ENCODE peak calls at places on chromosomes 13 and 19, in five cellular contexts. One of them, this sample, is unnamed.

GRCh38 chr13:98873377-98874028 is 104.4 kb downstream of the DOCK9 start:
- ATAC-seq in GM12878: no peak
- ATAC-seq in K562: no peak
- ATAC-seq in upper lobe of left lung: no peak
- ATAC-seq in HepG2: no peak
- ATAC-seq in this sample: no peak

GRCh38 chr13:39976481-39976880 is 321.0 kb downstream of the COG6 start:
- ATAC-seq in GM12878: no peak
- ATAC-seq in HepG2: no peak
- ATAC-seq in K562: no peak
- ATAC-seq in upper lobe of left lung: no peak
- ATAC-seq in this sample: no peak

GRCh38 chr13:94329754-94330551 is 149.5 kb downstream of the DCT start:
- ATAC-seq in HepG2: peak
- ATAC-seq in upper lobe of left lung: peak
- ATAC-seq in GM12878: no peak
- ATAC-seq in K562: no peak
- ATAC-seq in this sample: peak

GRCh38 chr13:26185720-26186119 is 36.4 kb downstream of the RNF6 start:
- ATAC-seq in upper lobe of left lung: peak
- ATAC-seq in GM12878: peak
- ATAC-seq in HepG2: peak
- ATAC-seq in K562: no peak
- ATAC-seq in this sample: peak

GRCh38 chr13:100443278-100443997 is 145.2 kb downstream of the GGACT start:
- ATAC-seq in upper lobe of left lung: no peak
- ATAC-seq in HepG2: peak
- ATAC-seq in GM12878: no peak
- ATAC-seq in K562: no peak
- ATAC-seq in this sample: no peak

GRCh38 chr13:113903361-113903760 is 39.5 kb upstream of the GAS6 start:
- ATAC-seq in GM12878: no peak
- ATAC-seq in HepG2: no peak
- ATAC-seq in K562: no peak
- ATAC-seq in upper lobe of left lung: no peak
- ATAC-seq in this sample: peak

GRCh38 chr19:19737559-19738332 is 4.8 kb upstream of the ZNF14 start:
- ATAC-seq in HepG2: no peak
- ATAC-seq in K562: no peak
- ATAC-seq in GM12878: no peak
- ATAC-seq in upper lobe of left lung: no peak
- ATAC-seq in this sample: no peak

GRCh38 chr13:73355134-73355533 is 296.3 kb downstream of the KLF5 start:
- ATAC-seq in K562: no peak
- ATAC-seq in GM12878: no peak
- ATAC-seq in HepG2: no peak
- ATAC-seq in upper lobe of left lung: no peak
- ATAC-seq in this sample: no peak

GRCh38 chr19:20271215-20271926 is 104.4 kb downstream of the ZNF486 start:
- ATAC-seq in K562: no peak
- ATAC-seq in upper lobe of left lung: no peak
- ATAC-seq in HepG2: no peak
- ATAC-seq in GM12878: no peak
- ATAC-seq in this sample: no peak

GRCh38 chr13:109955598-109955997 is 169.2 kb upstream of the IRS2 start:
- ATAC-seq in upper lobe of left lung: no peak
- ATAC-seq in GM12878: no peak
- ATAC-seq in K562: no peak
- ATAC-seq in HepG2: no peak
- ATAC-seq in this sample: no peak

GRCh38 chr19:2976609-2977000 is 759 bp upstream of the TLE6 start:
- ATAC-seq in upper lobe of left lung: no peak
- ATAC-seq in GM12878: peak
- ATAC-seq in K562: no peak
- ATAC-seq in HepG2: peak
- ATAC-seq in this sample: no peak

GRCh38 chr19:2974342-2974932 is 2.9 kb upstream of the TLE6 start:
- ATAC-seq in upper lobe of left lung: peak
- ATAC-seq in HepG2: no peak
- ATAC-seq in GM12878: no peak
- ATAC-seq in K562: peak
- ATAC-seq in this sample: no peak

GRCh38 chr19:2978467-2978767 is 1.1 kb downstream of the TLE6 start:
- ATAC-seq in K562: no peak
- ATAC-seq in HepG2: no peak
- ATAC-seq in upper lobe of left lung: no peak
- ATAC-seq in GM12878: no peak
- ATAC-seq in this sample: no peak

GRCh38 chr19:2977686-2978466 is 512 bp downstream of the TLE6 start:
- ATAC-seq in upper lobe of left lung: no peak
- ATAC-seq in K562: peak
- ATAC-seq in HepG2: peak
- ATAC-seq in GM12878: peak
- ATAC-seq in this sample: no peak

DNA sequence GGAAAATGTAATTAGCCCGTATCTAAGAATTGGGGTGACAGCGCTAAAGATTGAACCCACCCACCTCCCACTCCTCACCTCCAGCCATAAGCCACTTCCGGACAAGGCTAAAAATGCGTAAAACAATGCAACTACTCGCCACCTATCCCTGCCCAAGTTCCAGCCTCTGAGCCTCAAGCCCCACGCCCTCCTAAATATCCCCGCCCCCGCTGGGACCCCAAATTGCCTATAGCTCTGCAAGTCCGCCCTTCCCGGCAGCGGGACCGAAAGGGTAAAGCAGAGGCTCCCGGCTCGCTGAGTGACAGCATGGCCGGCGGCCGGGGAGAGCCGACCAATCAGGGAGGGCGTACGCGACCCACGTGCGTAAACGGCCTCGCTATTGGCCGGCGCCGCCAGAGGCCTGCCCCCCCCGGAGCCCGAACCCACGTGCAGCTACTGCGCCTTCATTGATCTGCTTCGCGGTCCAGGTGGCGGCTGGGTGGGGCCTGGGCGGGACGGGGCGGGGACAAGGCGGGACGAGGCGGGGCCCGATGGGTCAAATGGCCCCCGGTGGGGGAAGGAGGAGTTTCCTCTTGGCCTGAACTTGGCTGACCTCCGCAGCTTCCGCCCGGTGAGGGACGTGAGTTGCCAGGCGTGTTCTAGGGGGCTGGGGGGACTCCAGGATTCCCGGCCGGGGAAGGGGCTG is at the start of gene TLE6:
- ATAC-seq in GM12878: peak
- ATAC-seq in upper lobe of left lung: peak
- ATAC-seq in HepG2: peak
- ATAC-seq in K562: peak
- ATAC-seq in this sample: peak
- TF ChIP-seq EP300 in GM12878: no peak
- TF ChIP-seq EP300 in upper lobe of left lung: no peak
- TF ChIP-seq EP300 in HepG2: no peak
- TF ChIP-seq EP300 in K562: no peak
- TF ChIP-seq EP300 in this sample: no peak

DNA sequence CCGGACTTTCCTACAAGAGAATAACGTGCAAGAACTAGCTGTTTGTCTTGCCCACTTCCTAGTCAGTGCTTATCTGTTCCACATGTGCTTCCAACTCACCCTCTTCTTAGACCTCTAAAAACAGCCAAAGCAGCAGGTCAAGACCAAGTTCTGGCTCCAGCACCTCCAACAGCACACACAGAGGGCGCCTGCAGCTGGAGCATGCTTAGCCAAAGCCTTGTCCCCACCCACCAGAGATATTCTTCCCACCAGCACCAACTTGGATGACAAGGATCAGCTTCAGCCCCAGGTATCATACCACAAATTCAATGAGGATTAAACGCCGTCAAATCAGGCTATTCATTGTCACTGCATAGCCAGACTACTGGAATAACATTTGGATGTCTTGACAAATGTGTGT is 17.9 kb downstream of the RCBTB1 start:
- ATAC-seq in GM12878: no peak
- ATAC-seq in upper lobe of left lung: no peak
- ATAC-seq in K562: peak
- ATAC-seq in HepG2: no peak
- ATAC-seq in this sample: no peak
- TF ChIP-seq POLR2AphosphoS5 in GM12878: no peak
- TF ChIP-seq POLR2AphosphoS5 in upper lobe of left lung: no peak
- TF ChIP-seq POLR2AphosphoS5 in K562: no peak
- TF ChIP-seq POLR2AphosphoS5 in HepG2: no peak
- TF ChIP-seq POLR2AphosphoS5 in this sample: no peak

GRCh38 chr19:41226053-41226873 is 7.2 kb downstream of the AXL start:
- ATAC-seq in GM12878: no peak
- ATAC-seq in HepG2: peak
- ATAC-seq in upper lobe of left lung: peak
- ATAC-seq in K562: peak
- ATAC-seq in this sample: peak
- TF ChIP-seq EP300 in GM12878: no peak
- TF ChIP-seq EP300 in HepG2: peak
- TF ChIP-seq EP300 in upper lobe of left lung: no peak
- TF ChIP-seq EP300 in K562: no peak
- TF ChIP-seq EP300 in this sample: no peak

GRCh38 chr19:53504903-53505302 is 33.0 kb upstream of the ZNF331 start:
- ATAC-seq in GM12878: no peak
- ATAC-seq in upper lobe of left lung: no peak
- ATAC-seq in K562: no peak
- ATAC-seq in HepG2: peak
- ATAC-seq in this sample: peak
- TF ChIP-seq POLR2AphosphoS5 in GM12878: no peak
- TF ChIP-seq POLR2AphosphoS5 in upper lobe of left lung: peak
- TF ChIP-seq POLR2AphosphoS5 in K562: no peak
- TF ChIP-seq POLR2AphosphoS5 in HepG2: no peak
- TF ChIP-seq POLR2AphosphoS5 in this sample: peak

DNA sequence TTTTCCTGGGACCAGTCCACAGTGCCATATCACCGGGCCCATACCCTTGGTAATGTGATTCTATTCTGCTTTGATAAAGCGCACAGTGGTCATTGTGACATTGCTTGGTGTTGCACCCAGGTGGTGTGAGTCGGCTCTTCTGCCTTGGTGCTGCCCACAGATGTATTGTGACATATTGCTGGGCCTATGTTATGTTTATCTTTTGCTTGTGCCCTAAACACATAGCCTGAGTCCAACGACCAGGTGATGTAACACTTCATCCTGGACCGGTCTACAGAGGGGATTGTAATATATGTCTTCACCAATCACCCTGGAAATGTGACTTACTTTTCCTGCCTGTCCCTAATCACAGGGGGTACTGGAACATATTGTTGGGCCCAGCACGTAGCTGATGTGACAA is 23.7 kb upstream of the ZNF254 start:
- ATAC-seq in upper lobe of left lung: no peak
- ATAC-seq in K562: no peak
- ATAC-seq in GM12878: no peak
- ATAC-seq in HepG2: peak
- ATAC-seq in this sample: no peak
- TF ChIP-seq EP300 in upper lobe of left lung: no peak
- TF ChIP-seq EP300 in K562: no peak
- TF ChIP-seq EP300 in GM12878: no peak
- TF ChIP-seq EP300 in HepG2: peak
- TF ChIP-seq EP300 in this sample: no peak

GRCh38 chr19:52690395-52691214 is 44.2 kb downstream of the ZNF611 start:
- ATAC-seq in K562: peak
- ATAC-seq in upper lobe of left lung: peak
- ATAC-seq in HepG2: peak
- ATAC-seq in GM12878: peak
- ATAC-seq in this sample: peak

GRCh38 chr19:52689804-52690394 is 44.9 kb downstream of the ZNF611 start:
- ATAC-seq in upper lobe of left lung: peak
- ATAC-seq in HepG2: peak
- ATAC-seq in K562: peak
- ATAC-seq in GM12878: peak
- ATAC-seq in this sample: peak

GRCh38 chr19:52688335-52688734 is 46.5 kb downstream of the ZNF611 start:
- ATAC-seq in upper lobe of left lung: no peak
- ATAC-seq in K562: no peak
- ATAC-seq in GM12878: no peak
- ATAC-seq in HepG2: no peak
- ATAC-seq in this sample: no peak

GRCh38 chr19:52687658-52688057 is 47.2 kb downstream of the ZNF611 start:
- ATAC-seq in upper lobe of left lung: no peak
- ATAC-seq in GM12878: no peak
- ATAC-seq in HepG2: no peak
- ATAC-seq in K562: no peak
- ATAC-seq in this sample: no peak

GRCh38 chr19:52685811-52686210 is 47.7 kb upstream of the ZNF83 start:
- ATAC-seq in upper lobe of left lung: no peak
- ATAC-seq in HepG2: no peak
- ATAC-seq in K562: no peak
- ATAC-seq in GM12878: no peak
- ATAC-seq in this sample: no peak
- TF ChIP-seq POLR2AphosphoS5 in upper lobe of left lung: no peak
- TF ChIP-seq POLR2AphosphoS5 in HepG2: no peak
- TF ChIP-seq POLR2AphosphoS5 in K562: no peak
- TF ChIP-seq POLR2AphosphoS5 in GM12878: no peak
- TF ChIP-seq POLR2AphosphoS5 in this sample: no peak

DNA sequence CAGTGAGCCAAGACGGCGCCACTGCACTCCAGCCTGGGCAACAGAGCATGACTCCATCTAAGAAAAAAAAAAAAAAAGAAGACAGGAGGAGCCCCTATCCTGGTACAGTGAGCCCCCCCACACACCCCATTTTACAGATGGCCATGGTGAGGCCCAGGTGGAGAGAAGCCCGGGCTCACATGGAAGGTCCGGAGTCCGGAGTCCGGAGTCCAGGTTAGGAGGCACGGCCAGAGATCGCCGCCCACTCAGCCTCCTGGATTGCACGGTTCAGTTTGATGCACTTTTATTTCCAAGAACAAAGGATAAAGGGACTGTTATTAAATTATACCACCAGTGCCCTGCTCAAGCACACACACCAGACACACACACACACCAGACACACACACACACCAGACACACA is 11.3 kb upstream of the BTBD2 start:
- ATAC-seq in K562: no peak
- ATAC-seq in HepG2: peak
- ATAC-seq in GM12878: no peak
- ATAC-seq in upper lobe of left lung: no peak
- ATAC-seq in this sample: no peak
- TF ChIP-seq EP300 in K562: no peak
- TF ChIP-seq EP300 in HepG2: no peak
- TF ChIP-seq EP300 in GM12878: no peak
- TF ChIP-seq EP300 in upper lobe of left lung: no peak
- TF ChIP-seq EP300 in this sample: no peak

This sample was measured in gastroesophageal sphincter.